ENCODE peak calls at places on chromosomes 16 and 17, in five cellular contexts. J is endodermal cell, M is mesendoderm, C is mammary epithelial cell, Q is HepG2. P is an unnamed sample.

GRCh38 chr17:77572065-77572601 is 386.4 kb upstream of the TNRC6C start:
- DNase-seq in J (peak), M (peak), C (no peak), Q (no peak), P (no peak)

GRCh38 chr16:83903739-83904138 is 4.8 kb downstream of the MLYCD start:
- DNase-seq in J (no peak), M (no peak), C (no peak), Q (no peak), P (peak)

GRCh38 chr16:86929149-86929871 is 351.0 kb downstream of the FOXL1 start:
- DNase-seq in J (no peak), M (peak), C (peak), Q (no peak), P (peak)

GRCh38 chr16:4886151-4886550 is 38.9 kb downstream of the UBN1 start:
- DNase-seq in J (no peak), M (no peak), C (no peak), Q (no peak), P (no peak)

GRCh38 chr17:40356906-40357861 is 7.4 kb downstream of the GJD3 start:
- DNase-seq in J (no peak), M (no peak), C (no peak), Q (no peak), P (no peak)

GRCh38 chr16:83187404-83187803 is 560.6 kb downstream of the CDH13 start:
- DNase-seq in J (no peak), M (no peak), C (peak), Q (no peak), P (peak)

GRCh38 chr16:8620535-8620934 is 963 bp upstream of the METTL22 start:
- DNase-seq in J (no peak), M (no peak), C (peak), Q (no peak), P (peak)

GRCh38 chr17:44311562-44312181 is 3.3 kb downstream of the RUNDC3A start:
- DNase-seq in J (no peak), M (no peak), C (no peak), Q (no peak), P (no peak)

GRCh38 chr17:67833946-67834631 is 8.8 kb downstream of the BPTF start:
- DNase-seq in J (peak), M (peak), C (no peak), Q (no peak), P (no peak)

GRCh38 chr17:16922386-16923096 is 49.4 kb downstream of the TNFRSF13B start:
- DNase-seq in J (peak), M (peak), C (no peak), Q (no peak), P (peak)

GRCh38 chr16:81528258-81528657 is 83.7 kb downstream of the CMIP start:
- DNase-seq in J (no peak), M (no peak), C (no peak), Q (no peak), P (no peak)

GRCh38 chr16:81532491-81533174 is 88.0 kb downstream of the CMIP start:
- DNase-seq in J (no peak), M (no peak), C (no peak), Q (peak), P (no peak)

GRCh38 chr16:81531415-81531814 is 86.8 kb downstream of the CMIP start:
- DNase-seq in J (no peak), M (no peak), C (peak), Q (no peak), P (peak)

GRCh38 chr16:81530814-81531213 is 86.2 kb downstream of the CMIP start:
- DNase-seq in J (no peak), M (no peak), C (peak), Q (no peak), P (no peak)

GRCh38 chr16:81530296-81530721 is 85.7 kb downstream of the CMIP start:
- DNase-seq in J (no peak), M (no peak), C (peak), Q (no peak), P (no peak)
- H3K27ac ChIP-seq in J (no peak), M (no peak), C (peak), Q (no peak), P (no peak)

GRCh38 chr17:48335168-48335567 is 94.8 kb downstream of the SKAP1 start:
- DNase-seq in J (no peak), M (no peak), C (no peak), Q (no peak), P (no peak)
- H3K9ac ChIP-seq in J (no peak), M (no peak), C (no peak), Q (no peak), P (no peak)

DNA sequence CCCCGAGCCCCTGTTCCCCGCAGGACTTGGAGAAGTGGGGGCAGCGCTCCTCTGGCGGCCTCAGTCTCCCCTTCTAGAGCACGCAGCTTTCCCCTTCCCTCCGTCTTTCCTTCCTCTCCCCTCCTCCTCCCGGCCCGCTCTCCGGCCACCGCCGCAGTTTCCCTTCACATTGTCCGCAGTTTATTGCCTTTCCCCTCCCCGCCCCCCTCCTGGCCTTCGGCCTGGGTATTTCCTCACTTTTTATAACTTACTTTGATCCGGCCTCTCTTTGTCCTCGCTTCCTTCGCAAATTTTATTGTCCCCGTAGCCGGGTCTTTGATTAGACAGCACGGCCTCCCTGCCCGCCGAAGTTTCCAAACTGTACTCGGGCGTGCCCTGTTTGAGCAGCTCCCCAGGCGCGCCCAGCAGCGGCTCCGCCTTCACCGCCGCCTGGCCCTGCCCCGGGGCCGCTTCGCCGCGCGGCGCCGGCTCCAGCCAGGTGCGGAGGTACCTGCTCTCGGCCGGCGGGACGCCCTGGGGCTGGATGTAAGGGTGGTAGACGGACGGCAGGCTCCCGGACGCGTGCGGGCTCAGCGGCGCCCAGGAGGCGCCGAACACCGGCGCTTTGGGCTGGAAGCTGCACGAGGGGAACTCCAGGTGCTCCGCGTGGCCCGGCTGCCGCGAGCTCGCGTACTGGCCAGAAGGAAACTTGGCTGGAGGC is 506 bp downstream of the HOXB9 start:
- DNase-seq in J (peak), M (peak), C (peak), Q (no peak), P (peak)
- H3K27ac ChIP-seq in J (peak), M (no peak), C (no peak), Q (no peak), P (no peak)

GRCh38 chr17:32828822-32829221 is 48.1 kb downstream of the MYO1D start:
- DNase-seq in J (no peak), M (no peak), C (no peak), Q (no peak), P (peak)
- H3K9ac ChIP-seq in J (no peak), M (no peak), C (no peak), Q (peak), P (peak)

GRCh38 chr16:48531011-48531962 is 78.7 kb downstream of the N4BP1 start:
- DNase-seq in J (peak), M (no peak), C (no peak), Q (no peak), P (peak)
- H3K27ac ChIP-seq in J (no peak), M (no peak), C (no peak), Q (no peak), P (no peak)

DNA sequence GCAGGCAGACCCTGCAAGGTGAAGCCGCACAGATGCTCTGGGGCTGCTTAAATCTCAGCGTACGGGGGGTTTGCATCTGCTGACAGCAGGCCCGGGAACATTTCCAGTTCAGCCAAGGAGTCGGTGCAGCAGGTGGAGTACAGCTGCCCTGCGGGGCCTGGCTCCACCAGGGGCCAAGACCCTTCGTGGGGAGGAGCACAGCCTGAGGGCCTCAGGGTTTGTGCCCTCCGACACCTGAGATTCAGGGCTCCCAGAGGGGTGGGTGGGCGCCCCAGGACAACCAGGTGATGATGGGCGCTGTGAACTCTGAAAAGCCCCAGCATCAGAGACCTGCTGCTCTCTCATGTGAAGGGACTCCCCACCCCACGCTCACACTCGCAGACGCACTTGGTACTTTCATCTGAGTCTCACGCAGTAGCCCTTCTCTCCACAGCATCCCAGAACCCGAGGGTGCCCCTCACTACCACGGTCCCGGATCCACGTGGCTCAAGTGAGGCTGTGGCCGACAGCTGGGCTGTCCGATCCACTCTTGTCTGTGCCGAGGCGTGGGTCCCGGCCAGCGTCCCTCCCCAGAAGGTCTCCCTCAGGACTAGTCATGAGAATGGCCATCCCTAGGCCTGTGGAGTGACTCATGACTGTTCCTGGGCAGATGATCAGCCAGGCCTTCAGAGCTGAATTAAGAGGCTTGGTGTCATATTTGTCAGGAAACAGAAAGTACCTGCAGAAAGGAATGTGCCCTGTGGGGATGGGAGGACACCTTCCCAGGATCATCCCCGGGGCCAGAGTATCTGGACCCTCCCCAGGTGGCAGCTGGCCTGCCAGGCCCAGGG is 29.6 kb downstream of the ACSF3 start:
- DNase-seq in J (no peak), M (no peak), C (peak), Q (no peak), P (peak)
- H3K9ac ChIP-seq in J (no peak), M (no peak), C (no peak), Q (no peak), P (no peak)